ENCODE peak calls at places on chromosomes 2 and 18, in six cellular contexts. E is HFFc6, G is endothelial cell, T is epithelial cell of esophagus, F is A549, O is chondrocyte. Q is an unnamed sample.

GRCh38 chr18:58670561-58671121 is 624 bp upstream of the MALT1 start:
- DNase-seq in E (no peak), G (no peak), T (no peak), F (no peak), O (no peak), Q (peak)

GRCh38 chr2:130819915-130820861 is 16.5 kb upstream of the ARHGEF4 start:
- DNase-seq in E (no peak), G (no peak), T (peak), F (no peak), O (peak), Q (peak)

GRCh38 chr18:48300463-48300961 is 108.7 kb downstream of the ZBTB7C start:
- DNase-seq in E (no peak), G (no peak), T (peak), F (no peak), O (no peak), Q (peak)

GRCh38 chr2:206422493-206422892 is 20.8 kb upstream of the ADAM23 start:
- DNase-seq in E (no peak), G (no peak), T (no peak), F (no peak), O (no peak), Q (no peak)

GRCh38 chr2:121033597-121033996 is 251.4 kb downstream of the TFCP2L1 start:
- DNase-seq in E (no peak), G (no peak), T (no peak), F (no peak), O (no peak), Q (no peak)

GRCh38 chr2:45134726-45135125 is 125.5 kb upstream of the SIX2 start:
- DNase-seq in E (no peak), G (no peak), T (peak), F (no peak), O (no peak), Q (peak)

GRCh38 chr2:238259085-238260020 is 19.5 kb upstream of the HES6 start:
- DNase-seq in E (no peak), G (no peak), T (no peak), F (no peak), O (peak), Q (peak)

GRCh38 chr18:79965119-79965902 is 868 bp downstream of the HSBP1L1 start:
- DNase-seq in E (peak), G (no peak), T (peak), F (peak), O (peak), Q (peak)

GRCh38 chr2:71503827-71504226 is 50.5 kb downstream of the DYSF start:
- DNase-seq in E (no peak), G (peak), T (peak), F (no peak), O (no peak), Q (no peak)

GRCh38 chr2:127154985-127155650 is 48.2 kb upstream of the BIN1 start:
- DNase-seq in E (no peak), G (no peak), T (no peak), F (no peak), O (no peak), Q (no peak)

GRCh38 chr2:39530423-39530866 is 93.4 kb upstream of the MAP4K3 start:
- DNase-seq in E (peak), G (no peak), T (no peak), F (no peak), O (no peak), Q (peak)

GRCh38 chr2:236499691-236500573 is 69.7 kb upstream of the ACKR3 start:
- DNase-seq in E (no peak), G (no peak), T (no peak), F (no peak), O (no peak), Q (no peak)

GRCh38 chr2:192026064-192026715 is 168.5 kb downstream of the TMEFF2 start:
- DNase-seq in E (no peak), G (no peak), T (no peak), F (no peak), O (no peak), Q (no peak)

GRCh38 chr18:50896093-50896492 is 17.2 kb downstream of the ME2 start:
- DNase-seq in E (no peak), G (no peak), T (no peak), F (no peak), O (no peak), Q (no peak)

GRCh38 chr2:128325665-128326181 is 7.1 kb upstream of the HS6ST1 start:
- DNase-seq in E (no peak), G (no peak), T (no peak), F (no peak), O (peak), Q (no peak)
- TF ChIP-seq CTCF in E (no peak), G (no peak), T (no peak), F (no peak), O (no peak), Q (no peak)

GRCh38 chr2:24337958-24338357 is 22.4 kb downstream of the ITSN2 start:
- DNase-seq in E (no peak), G (no peak), T (no peak), F (no peak), O (no peak), Q (no peak)
- TF ChIP-seq CTCF in E (no peak), G (no peak), T (no peak), F (peak), O (no peak), Q (no peak)

DNA sequence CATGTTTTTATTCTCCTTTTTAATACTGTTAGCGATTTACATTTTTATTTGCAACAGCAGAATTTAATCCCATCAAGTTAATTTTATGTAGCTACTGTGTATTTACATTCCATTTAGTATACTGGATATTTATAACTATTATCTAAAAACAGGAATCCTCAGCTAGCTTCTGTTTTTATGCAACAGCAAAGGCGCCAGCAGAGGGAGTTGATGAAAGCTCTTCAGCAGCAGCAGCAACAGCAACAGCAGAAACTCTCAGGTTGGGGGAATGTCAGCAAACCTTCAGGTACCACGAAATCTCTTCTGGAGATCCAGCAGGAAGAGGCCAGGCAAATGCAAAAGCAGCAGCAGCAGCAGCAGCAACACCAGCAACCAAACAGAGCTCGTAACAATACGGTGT is 26.2 kb upstream of the SNORC start:
- DNase-seq in E (no peak), G (peak), T (no peak), F (no peak), O (no peak), Q (no peak)
- TF ChIP-seq CTCF in E (peak), G (no peak), T (no peak), F (peak), O (peak), Q (no peak)

DNA sequence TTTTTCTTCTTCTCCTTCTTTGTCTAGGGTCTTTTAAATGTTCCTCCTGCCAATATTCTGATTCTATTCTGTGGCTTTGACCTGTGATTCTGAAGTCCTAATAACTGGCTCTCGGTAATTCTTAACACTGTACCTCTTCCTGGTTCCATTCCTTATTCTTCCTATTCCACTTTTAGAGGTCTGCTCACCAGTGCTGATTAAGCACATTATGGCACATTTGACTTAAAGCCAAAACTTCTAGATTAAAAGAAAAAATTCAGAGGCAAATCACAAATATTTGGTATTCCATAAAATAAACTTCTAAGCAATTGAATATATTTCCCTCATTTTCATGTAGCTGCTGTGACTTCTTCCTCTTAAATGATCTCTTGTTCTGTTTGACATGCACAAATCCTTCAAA is 47.5 kb downstream of the NXPH2 start:
- DNase-seq in E (no peak), G (no peak), T (no peak), F (no peak), O (no peak), Q (no peak)
- TF ChIP-seq CTCF in E (no peak), G (no peak), T (no peak), F (no peak), O (no peak), Q (no peak)

GRCh38 chr2:111120253-111121027 is at the start of gene BCL2L11:
- DNase-seq in E (peak), G (peak), T (peak), F (peak), O (peak), Q (peak)
- TF ChIP-seq CTCF in E (peak), G (no peak), T (no peak), F (peak), O (peak), Q (peak)

GRCh38 chr2:80293026-80293425 is 11.5 kb downstream of the LRRTM1 start:
- DNase-seq in E (no peak), G (no peak), T (no peak), F (no peak), O (no peak), Q (no peak)

GRCh38 chr2:80292474-80292873 is 12.1 kb downstream of the LRRTM1 start:
- DNase-seq in E (no peak), G (no peak), T (no peak), F (no peak), O (no peak), Q (no peak)

GRCh38 chr2:80288576-80288975 is 16.0 kb downstream of the LRRTM1 start:
- DNase-seq in E (peak), G (no peak), T (no peak), F (no peak), O (no peak), Q (peak)
- TF ChIP-seq CTCF in E (no peak), G (no peak), T (peak), F (no peak), O (no peak), Q (no peak)

DNA sequence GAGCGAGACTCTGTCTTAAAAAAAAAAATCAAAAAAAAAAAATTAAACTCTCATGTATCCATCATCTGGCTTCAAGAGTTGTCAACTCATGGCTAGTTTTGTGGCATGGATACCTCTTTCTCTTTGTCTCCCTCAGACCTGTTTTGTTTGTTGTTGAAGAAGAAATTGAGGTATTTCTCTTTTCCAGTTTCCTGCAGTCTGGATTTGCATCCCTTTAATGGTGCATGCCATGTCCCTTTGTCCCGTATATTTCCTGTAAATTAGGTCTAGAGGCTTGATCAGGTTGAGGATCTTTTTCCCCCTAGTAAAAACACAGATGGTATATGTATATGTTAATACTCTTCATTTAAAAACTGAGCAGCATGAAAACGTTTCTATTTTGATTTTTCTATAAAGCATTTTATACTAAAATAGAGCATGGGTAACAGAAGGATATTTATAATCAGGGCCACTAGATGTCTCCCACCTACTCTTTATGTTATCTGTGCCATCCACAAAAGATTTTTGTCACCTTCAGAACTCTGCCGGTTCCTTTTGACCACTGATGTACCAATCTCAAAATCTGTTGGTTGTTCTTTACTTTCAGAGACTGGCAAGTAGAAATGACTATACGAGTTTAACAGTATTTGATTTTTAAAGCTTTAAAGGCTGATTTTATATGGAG is 80.1 kb downstream of the GALNT1 start:
- DNase-seq in E (no peak), G (no peak), T (no peak), F (no peak), O (no peak), Q (peak)
- TF ChIP-seq CTCF in E (peak), G (no peak), T (no peak), F (peak), O (peak), Q (no peak)

Q was measured in MCF 10A.